ENCODE peak calls at places on chromosomes 1 and 21, in six cellular contexts. Y is activated naive CD4-positive, alpha-beta T cell; O is mucosa of gallbladder; S is cerebellum; U is cardiac fibroblast; C is activated T-cell treated with anti-CD3 and anti-CD28 coated beads, Interleukin-2, amount 50 U/mL, for 1 hour. B is an unnamed sample.

GRCh38 chr1:10899490-10900264 is 103.2 kb upstream of the CASZ1 start:
- DNase-seq in Y (no peak), O (no peak), S (no peak), U (no peak), C (no peak), B (no peak)

GRCh38 chr1:67004176-67004575 is 49.8 kb downstream of the SLC35D1 start:
- DNase-seq in Y (no peak), O (no peak), S (no peak), U (no peak), C (no peak), B (no peak)

GRCh38 chr1:87213126-87213496 is 115.6 kb upstream of the LMO4 start:
- DNase-seq in Y (no peak), O (no peak), S (no peak), U (no peak), C (no peak), B (no peak)

GRCh38 chr21:15667010-15667409 is 62.8 kb upstream of the USP25 start:
- DNase-seq in Y (no peak), O (no peak), S (no peak), U (peak; percentile 85), C (no peak), B (no peak)

GRCh38 chr1:184870319-184870718 is 104.0 kb downstream of the NIBAN1 start:
- DNase-seq in Y (no peak), O (no peak), S (no peak), U (no peak), C (no peak), B (no peak)

GRCh38 chr1:109892476-109893368 is 17.9 kb upstream of the CSF1 start:
- DNase-seq in Y (no peak), O (no peak), S (no peak), U (peak; percentile 18), C (no peak), B (no peak)

GRCh38 chr1:204074274-204075115 is 1.6 kb downstream of the SOX13 start:
- DNase-seq in Y (no peak), O (peak; percentile 63), S (no peak), U (peak; percentile 65), C (no peak), B (no peak)

GRCh38 chr1:42841010-42841409 is 5.4 kb upstream of the ZNF691 start:
- DNase-seq in Y (no peak), O (no peak), S (no peak), U (no peak), C (no peak), B (no peak)

GRCh38 chr1:211133393-211133840 is 531 bp downstream of the KCNH1 start:
- DNase-seq in Y (no peak), O (no peak), S (peak; percentile 41), U (no peak), C (no peak), B (no peak)

GRCh38 chr1:247448107-247448778 is 9.7 kb downstream of the OR2B11 start:
- DNase-seq in Y (no peak), O (peak; percentile 40), S (peak; percentile 58), U (peak; percentile 68), C (peak; percentile 41), B (no peak)

GRCh38 chr1:175369696-175370095 is 177.1 kb upstream of the KIAA0040 start:
- DNase-seq in Y (no peak), O (no peak), S (no peak), U (no peak), C (no peak), B (no peak)

GRCh38 chr1:37071829-37072228 is 37.5 kb upstream of the GRIK3 start:
- DNase-seq in Y (no peak), O (no peak), S (no peak), U (no peak), C (no peak), B (no peak)

GRCh38 chr1:206439205-206439604 is 31.1 kb upstream of the IKBKE start:
- DNase-seq in Y (no peak), O (no peak), S (no peak), U (no peak), C (no peak), B (no peak)

GRCh38 chr1:26170472-26170821 is 739 bp downstream of the ZNF593 start:
- DNase-seq in Y (no peak), O (no peak), S (no peak), U (no peak), C (no peak), B (no peak)

GRCh38 chr21:43597052-43597451 is 62.2 kb downstream of the HSF2BP start:
- DNase-seq in Y (no peak), O (no peak), S (no peak), U (peak; percentile 87), C (no peak), B (no peak)

GRCh38 chr1:176766779-176767178 is 303.8 kb downstream of the PAPPA2 start:
- DNase-seq in Y (no peak), O (no peak), S (no peak), U (no peak), C (no peak), B (no peak)

GRCh38 chr1:29465755-29466154 is 229.4 kb downstream of the PTPRU start:
- DNase-seq in Y (no peak), O (no peak), S (no peak), U (no peak), C (no peak), B (no peak)

GRCh38 chr1:206472454-206472853 is 2.2 kb downstream of the IKBKE start:
- DNase-seq in Y (no peak), O (no peak), S (no peak), U (peak; percentile 70), C (no peak), B (no peak)

GRCh38 chr21:18913914-18914313 is 510.3 kb upstream of the TMPRSS15 start:
- DNase-seq in Y (no peak), O (no peak), S (no peak), U (no peak), C (no peak), B (no peak)

GRCh38 chr1:167136191-167136614 is 42.3 kb downstream of the STYXL2 start:
- DNase-seq in Y (no peak), O (no peak), S (no peak), U (peak; percentile 71), C (no peak), B (no peak)

GRCh38 chr1:224670506-224670905 is 54.4 kb downstream of the CNIH3 start:
- DNase-seq in Y (no peak), O (no peak), S (no peak), U (peak; percentile 27), C (no peak), B (no peak)

GRCh38 chr1:17916702-17917101 is 161.6 kb downstream of the ACTL8 start:
- DNase-seq in Y (no peak), O (no peak), S (no peak), U (no peak), C (no peak), B (no peak)

GRCh38 chr1:159594581-159594980 is 7.0 kb downstream of the APCS start:
- DNase-seq in Y (no peak), O (no peak), S (no peak), U (peak; percentile 58), C (no peak), B (no peak)

GRCh38 chr1:12709696-12710095 is 6.2 kb upstream of the AADACL3 start:
- DNase-seq in Y (no peak), O (no peak), S (no peak), U (peak; percentile 3), C (no peak), B (no peak)

GRCh38 chr1:230823421-230823820 is 44.9 kb downstream of the C1orf198 start:
- DNase-seq in Y (no peak), O (no peak), S (no peak), U (no peak), C (no peak), B (no peak)

GRCh38 chr1:184160942-184161698 is 109.6 kb downstream of the TSEN15 start:
- DNase-seq in Y (no peak), O (no peak), S (no peak), U (peak; percentile 75), C (no peak), B (no peak)

GRCh38 chr1:156074661-156075060 is 7.6 kb downstream of the MEX3A start:
- DNase-seq in Y (no peak), O (no peak), S (no peak), U (no peak), C (no peak), B (no peak)

B was measured in cerebellar nuclear complex.